ENCODE peak calls at places on chromosome X, in nine cellular contexts. One of them, this sample, is unnamed.

GRCh38 chrX:23884427-23885024 is 23.2 kb downstream of the APOO start:
- DNase-seq in keratinocyte: peak
- DNase-seq in mammary epithelial cell: peak
- DNase-seq in AG10803: peak
- DNase-seq in astrocyte of the spinal cord: peak
- DNase-seq in tibial nerve: no peak
- DNase-seq in mesendoderm: no peak
- DNase-seq in A549: peak
- DNase-seq in Peyer's patch: no peak
- DNase-seq in this sample: peak

GRCh38 chrX:114962209-114962608 is 55.2 kb downstream of the IL13RA2 start:
- DNase-seq in keratinocyte: no peak
- DNase-seq in mammary epithelial cell: no peak
- DNase-seq in AG10803: no peak
- DNase-seq in astrocyte of the spinal cord: no peak
- DNase-seq in tibial nerve: no peak
- DNase-seq in mesendoderm: no peak
- DNase-seq in A549: no peak
- DNase-seq in Peyer's patch: no peak
- DNase-seq in this sample: no peak

GRCh38 chrX:22192419-22193086 is 80.2 kb upstream of the CBLL2 start:
- DNase-seq in keratinocyte: peak
- DNase-seq in mammary epithelial cell: peak
- DNase-seq in AG10803: peak
- DNase-seq in astrocyte of the spinal cord: peak
- DNase-seq in tibial nerve: peak
- DNase-seq in mesendoderm: peak
- DNase-seq in A549: peak
- DNase-seq in Peyer's patch: peak
- DNase-seq in this sample: no peak

GRCh38 chrX:106933538-106933961 is 13.3 kb downstream of the CLDN2 start:
- DNase-seq in keratinocyte: no peak
- DNase-seq in mammary epithelial cell: no peak
- DNase-seq in AG10803: no peak
- DNase-seq in astrocyte of the spinal cord: no peak
- DNase-seq in tibial nerve: no peak
- DNase-seq in mesendoderm: peak
- DNase-seq in A549: peak
- DNase-seq in Peyer's patch: no peak
- DNase-seq in this sample: no peak

GRCh38 chrX:6226053-6226645 is 2.5 kb downstream of the NLGN4X start:
- DNase-seq in keratinocyte: no peak
- DNase-seq in mammary epithelial cell: peak
- DNase-seq in AG10803: no peak
- DNase-seq in astrocyte of the spinal cord: peak
- DNase-seq in tibial nerve: no peak
- DNase-seq in mesendoderm: peak
- DNase-seq in A549: no peak
- DNase-seq in Peyer's patch: no peak
- DNase-seq in this sample: no peak

GRCh38 chrX:11899091-11899490 is 141.1 kb downstream of the MSL3 start:
- DNase-seq in keratinocyte: peak
- DNase-seq in mammary epithelial cell: peak
- DNase-seq in AG10803: peak
- DNase-seq in astrocyte of the spinal cord: peak
- DNase-seq in tibial nerve: no peak
- DNase-seq in mesendoderm: peak
- DNase-seq in A549: peak
- DNase-seq in Peyer's patch: no peak
- DNase-seq in this sample: no peak

GRCh38 chrX:15233416-15234015 is 36.4 kb downstream of the ASB9 start:
- DNase-seq in keratinocyte: no peak
- DNase-seq in mammary epithelial cell: no peak
- DNase-seq in AG10803: no peak
- DNase-seq in astrocyte of the spinal cord: no peak
- DNase-seq in tibial nerve: no peak
- DNase-seq in mesendoderm: no peak
- DNase-seq in A549: no peak
- DNase-seq in Peyer's patch: no peak
- DNase-seq in this sample: no peak

GRCh38 chrX:12657881-12658280 is 133.3 kb upstream of the PRPS2 start:
- DNase-seq in keratinocyte: no peak
- DNase-seq in mammary epithelial cell: no peak
- DNase-seq in AG10803: no peak
- DNase-seq in astrocyte of the spinal cord: no peak
- DNase-seq in tibial nerve: no peak
- DNase-seq in mesendoderm: no peak
- DNase-seq in A549: no peak
- DNase-seq in Peyer's patch: no peak
- DNase-seq in this sample: no peak

GRCh38 chrX:110665223-110665622 is 130.4 kb downstream of the CHRDL1 start:
- DNase-seq in keratinocyte: no peak
- DNase-seq in mammary epithelial cell: no peak
- DNase-seq in AG10803: no peak
- DNase-seq in astrocyte of the spinal cord: no peak
- DNase-seq in tibial nerve: no peak
- DNase-seq in mesendoderm: no peak
- DNase-seq in A549: no peak
- DNase-seq in Peyer's patch: no peak
- DNase-seq in this sample: no peak

GRCh38 chrX:10496345-10496965 is 123.9 kb downstream of the MID1 start:
- DNase-seq in keratinocyte: no peak
- DNase-seq in mammary epithelial cell: peak
- DNase-seq in AG10803: peak
- DNase-seq in astrocyte of the spinal cord: peak
- DNase-seq in tibial nerve: no peak
- DNase-seq in mesendoderm: no peak
- DNase-seq in A549: no peak
- DNase-seq in Peyer's patch: no peak
- DNase-seq in this sample: no peak

GRCh38 chrX:82627568-82627967 is 880.5 kb upstream of the POU3F4 start:
- DNase-seq in keratinocyte: no peak
- DNase-seq in mammary epithelial cell: peak
- DNase-seq in AG10803: no peak
- DNase-seq in astrocyte of the spinal cord: no peak
- DNase-seq in tibial nerve: no peak
- DNase-seq in mesendoderm: no peak
- DNase-seq in A549: no peak
- DNase-seq in Peyer's patch: no peak
- DNase-seq in this sample: no peak

GRCh38 chrX:133473451-133473850 is 58.2 kb upstream of the GPC4 start:
- DNase-seq in keratinocyte: no peak
- DNase-seq in mammary epithelial cell: peak
- DNase-seq in AG10803: no peak
- DNase-seq in astrocyte of the spinal cord: no peak
- DNase-seq in tibial nerve: no peak
- DNase-seq in mesendoderm: peak
- DNase-seq in A549: no peak
- DNase-seq in Peyer's patch: no peak
- DNase-seq in this sample: no peak

GRCh38 chrX:465418-465817 is 78.7 kb upstream of the PPP2R3B start:
- DNase-seq in keratinocyte: no peak
- DNase-seq in mammary epithelial cell: no peak
- DNase-seq in AG10803: no peak
- DNase-seq in astrocyte of the spinal cord: no peak
- DNase-seq in tibial nerve: no peak
- DNase-seq in mesendoderm: no peak
- DNase-seq in A549: no peak
- DNase-seq in Peyer's patch: no peak
- DNase-seq in this sample: no peak

GRCh38 chrX:125298871-125299270 is 20.8 kb upstream of the TEX13C start:
- DNase-seq in keratinocyte: no peak
- DNase-seq in mammary epithelial cell: no peak
- DNase-seq in AG10803: no peak
- DNase-seq in astrocyte of the spinal cord: no peak
- DNase-seq in tibial nerve: no peak
- DNase-seq in mesendoderm: no peak
- DNase-seq in A549: no peak
- DNase-seq in Peyer's patch: no peak
- DNase-seq in this sample: no peak

GRCh38 chrX:70694339-70695122 is 214.0 kb downstream of the TEX11 start:
- DNase-seq in keratinocyte: no peak
- DNase-seq in mammary epithelial cell: no peak
- DNase-seq in AG10803: no peak
- DNase-seq in astrocyte of the spinal cord: no peak
- DNase-seq in tibial nerve: no peak
- DNase-seq in mesendoderm: no peak
- DNase-seq in A549: no peak
- DNase-seq in Peyer's patch: no peak
- DNase-seq in this sample: no peak

GRCh38 chrX:137425273-137425902 is 140.5 kb upstream of the ZIC3 start:
- DNase-seq in keratinocyte: no peak
- DNase-seq in mammary epithelial cell: no peak
- DNase-seq in AG10803: no peak
- DNase-seq in astrocyte of the spinal cord: no peak
- DNase-seq in tibial nerve: no peak
- DNase-seq in mesendoderm: peak
- DNase-seq in A549: no peak
- DNase-seq in Peyer's patch: no peak
- DNase-seq in this sample: no peak

GRCh38 chrX:137428777-137429564 is 137.0 kb upstream of the ZIC3 start:
- DNase-seq in keratinocyte: no peak
- DNase-seq in mammary epithelial cell: no peak
- DNase-seq in AG10803: no peak
- DNase-seq in astrocyte of the spinal cord: no peak
- DNase-seq in tibial nerve: no peak
- DNase-seq in mesendoderm: peak
- DNase-seq in A549: no peak
- DNase-seq in Peyer's patch: no peak
- DNase-seq in this sample: no peak

GRCh38 chrX:137428251-137428661 is 137.7 kb upstream of the ZIC3 start:
- DNase-seq in keratinocyte: no peak
- DNase-seq in mammary epithelial cell: no peak
- DNase-seq in AG10803: no peak
- DNase-seq in astrocyte of the spinal cord: no peak
- DNase-seq in tibial nerve: no peak
- DNase-seq in mesendoderm: peak
- DNase-seq in A549: no peak
- DNase-seq in Peyer's patch: no peak
- DNase-seq in this sample: no peak

GRCh38 chrX:137427813-137428212 is 138.1 kb upstream of the ZIC3 start:
- DNase-seq in keratinocyte: no peak
- DNase-seq in mammary epithelial cell: no peak
- DNase-seq in AG10803: peak
- DNase-seq in astrocyte of the spinal cord: peak
- DNase-seq in tibial nerve: no peak
- DNase-seq in mesendoderm: peak
- DNase-seq in A549: no peak
- DNase-seq in Peyer's patch: no peak
- DNase-seq in this sample: no peak

DNA sequence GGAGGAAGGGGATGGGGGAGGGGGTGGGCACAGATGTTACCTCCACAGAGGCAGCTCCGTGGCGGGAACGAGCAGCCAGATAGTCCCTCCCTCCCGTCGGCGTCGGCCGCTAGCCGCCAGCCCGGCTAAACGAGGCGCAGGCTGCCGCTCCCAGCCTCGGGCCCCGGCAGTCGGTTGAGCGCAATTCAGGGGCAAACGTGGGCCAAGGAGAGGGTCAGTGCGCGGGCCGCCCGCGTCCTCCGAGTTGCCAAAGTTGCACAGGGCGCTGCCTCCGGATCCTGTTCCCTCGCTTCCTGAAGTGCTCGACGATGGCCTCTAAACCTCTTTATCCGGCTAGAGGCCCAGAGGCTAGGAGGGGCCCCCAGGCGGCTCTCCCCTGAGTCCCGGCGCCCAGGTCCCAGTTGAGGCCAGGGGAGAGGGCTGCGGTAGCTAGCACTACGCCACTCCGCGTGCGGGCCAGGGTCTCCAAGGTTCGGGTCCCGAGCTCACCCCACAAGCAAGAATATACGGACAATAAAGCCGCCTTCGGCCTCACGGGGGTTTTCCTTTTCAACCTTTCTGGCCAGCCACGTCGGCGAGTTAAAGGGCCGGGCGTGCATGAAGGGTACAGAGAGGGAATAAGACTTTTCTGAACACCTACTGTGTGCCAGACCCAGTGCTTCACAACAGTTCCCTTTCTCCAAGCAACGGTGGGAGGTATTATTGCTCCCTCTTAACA is 138.7 kb upstream of the ZIC3 start:
- DNase-seq in keratinocyte: no peak
- DNase-seq in mammary epithelial cell: no peak
- DNase-seq in AG10803: no peak
- DNase-seq in astrocyte of the spinal cord: no peak
- DNase-seq in tibial nerve: no peak
- DNase-seq in mesendoderm: peak
- DNase-seq in A549: no peak
- DNase-seq in Peyer's patch: no peak
- DNase-seq in this sample: no peak
- H3K4me3 ChIP-seq in keratinocyte: no peak
- H3K4me3 ChIP-seq in mammary epithelial cell: peak
- H3K4me3 ChIP-seq in AG10803: peak
- H3K4me3 ChIP-seq in astrocyte of the spinal cord: peak
- H3K4me3 ChIP-seq in tibial nerve: peak
- H3K4me3 ChIP-seq in mesendoderm: no peak
- H3K4me3 ChIP-seq in A549: peak
- H3K4me3 ChIP-seq in Peyer's patch: peak
- H3K4me3 ChIP-seq in this sample: peak

DNA sequence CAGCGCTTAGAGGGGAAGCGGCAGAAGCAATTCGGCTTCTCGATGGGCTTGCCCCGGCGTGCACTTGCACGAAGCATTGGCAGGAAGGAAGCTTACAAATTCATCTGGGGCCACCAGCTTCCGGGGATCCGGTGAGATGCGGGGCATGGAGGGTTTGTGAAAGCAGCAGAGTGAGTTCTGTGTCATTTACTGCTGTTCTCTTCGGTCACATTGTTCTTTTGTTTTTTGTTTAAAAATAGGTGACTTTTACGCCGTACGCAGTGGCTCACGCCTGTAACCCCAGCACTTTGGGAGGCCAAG is 47.0 kb downstream of the ASMT start:
- DNase-seq in keratinocyte: no peak
- DNase-seq in mammary epithelial cell: no peak
- DNase-seq in AG10803: no peak
- DNase-seq in astrocyte of the spinal cord: no peak
- DNase-seq in tibial nerve: no peak
- DNase-seq in mesendoderm: no peak
- DNase-seq in A549: no peak
- DNase-seq in Peyer's patch: no peak
- DNase-seq in this sample: no peak
- H3K4me3 ChIP-seq in keratinocyte: no peak
- H3K4me3 ChIP-seq in mammary epithelial cell: no peak
- H3K4me3 ChIP-seq in AG10803: no peak
- H3K4me3 ChIP-seq in astrocyte of the spinal cord: no peak
- H3K4me3 ChIP-seq in tibial nerve: no peak
- H3K4me3 ChIP-seq in mesendoderm: no peak
- H3K4me3 ChIP-seq in A549: no peak
- H3K4me3 ChIP-seq in Peyer's patch: peak
- H3K4me3 ChIP-seq in this sample: no peak

GRCh38 chrX:78105944-78106650 is 2.0 kb downstream of the PGK1 start:
- DNase-seq in keratinocyte: no peak
- DNase-seq in mammary epithelial cell: no peak
- DNase-seq in AG10803: no peak
- DNase-seq in astrocyte of the spinal cord: no peak
- DNase-seq in tibial nerve: no peak
- DNase-seq in mesendoderm: no peak
- DNase-seq in A549: no peak
- DNase-seq in Peyer's patch: no peak
- DNase-seq in this sample: no peak
- H3K4me3 ChIP-seq in keratinocyte: peak
- H3K4me3 ChIP-seq in mammary epithelial cell: peak
- H3K4me3 ChIP-seq in AG10803: peak
- H3K4me3 ChIP-seq in astrocyte of the spinal cord: peak
- H3K4me3 ChIP-seq in tibial nerve: peak
- H3K4me3 ChIP-seq in mesendoderm: peak
- H3K4me3 ChIP-seq in A549: peak
- H3K4me3 ChIP-seq in Peyer's patch: peak
- H3K4me3 ChIP-seq in this sample: peak

GRCh38 chrX:48694776-48695523 is 1.6 kb upstream of the SUV39H1 start:
- DNase-seq in keratinocyte: no peak
- DNase-seq in mammary epithelial cell: no peak
- DNase-seq in AG10803: no peak
- DNase-seq in astrocyte of the spinal cord: no peak
- DNase-seq in tibial nerve: no peak
- DNase-seq in mesendoderm: no peak
- DNase-seq in A549: no peak
- DNase-seq in Peyer's patch: no peak
- DNase-seq in this sample: no peak
- H3K4me3 ChIP-seq in keratinocyte: no peak
- H3K4me3 ChIP-seq in mammary epithelial cell: no peak
- H3K4me3 ChIP-seq in AG10803: no peak
- H3K4me3 ChIP-seq in astrocyte of the spinal cord: no peak
- H3K4me3 ChIP-seq in tibial nerve: no peak
- H3K4me3 ChIP-seq in mesendoderm: no peak
- H3K4me3 ChIP-seq in A549: no peak
- H3K4me3 ChIP-seq in Peyer's patch: no peak
- H3K4me3 ChIP-seq in this sample: no peak

This sample was measured in skeletal muscle cell.